ENCODE peak calls at places on chromosomes 3 and 15, in five cellular contexts. One of them, this sample, is unnamed.

GRCh38 chr15:72559781-72560180 is 85.7 kb downstream of the ARIH1 start:
- DNase-seq in neuronal stem cell: no peak
- DNase-seq in osteocyte: no peak
- DNase-seq in activated CD4-positive, alpha-beta T cell treated with anti-CD3 and anti-CD28 coated beads for 4 hours: no peak
- DNase-seq in mesothelial cell of epicardium: no peak
- DNase-seq in this sample: no peak

GRCh38 chr15:39698444-39699390 is 83.9 kb downstream of the FSIP1 start:
- DNase-seq in neuronal stem cell: no peak
- DNase-seq in osteocyte: no peak
- DNase-seq in activated CD4-positive, alpha-beta T cell treated with anti-CD3 and anti-CD28 coated beads for 4 hours: no peak
- DNase-seq in mesothelial cell of epicardium: no peak
- DNase-seq in this sample: peak; percentile 23

GRCh38 chr3:32603064-32603463 is 32.4 kb upstream of the DYNC1LI1 start:
- DNase-seq in neuronal stem cell: no peak
- DNase-seq in osteocyte: peak; percentile 67
- DNase-seq in activated CD4-positive, alpha-beta T cell treated with anti-CD3 and anti-CD28 coated beads for 4 hours: no peak
- DNase-seq in mesothelial cell of epicardium: no peak
- DNase-seq in this sample: no peak

GRCh38 chr3:71419369-71419768 is 164.2 kb downstream of the FOXP1 start:
- DNase-seq in neuronal stem cell: no peak
- DNase-seq in osteocyte: no peak
- DNase-seq in activated CD4-positive, alpha-beta T cell treated with anti-CD3 and anti-CD28 coated beads for 4 hours: no peak
- DNase-seq in mesothelial cell of epicardium: no peak
- DNase-seq in this sample: no peak

GRCh38 chr3:185818267-185818875 is 6.5 kb downstream of the IGF2BP2 start:
- DNase-seq in neuronal stem cell: no peak
- DNase-seq in osteocyte: no peak
- DNase-seq in activated CD4-positive, alpha-beta T cell treated with anti-CD3 and anti-CD28 coated beads for 4 hours: no peak
- DNase-seq in mesothelial cell of epicardium: no peak
- DNase-seq in this sample: no peak

GRCh38 chr15:101256756-101257155 is 4.9 kb upstream of the CHSY1 start:
- DNase-seq in neuronal stem cell: no peak
- DNase-seq in osteocyte: no peak
- DNase-seq in activated CD4-positive, alpha-beta T cell treated with anti-CD3 and anti-CD28 coated beads for 4 hours: no peak
- DNase-seq in mesothelial cell of epicardium: no peak
- DNase-seq in this sample: no peak

GRCh38 chr15:29034151-29034550 is 148.4 kb downstream of the APBA2 start:
- DNase-seq in neuronal stem cell: no peak
- DNase-seq in osteocyte: no peak
- DNase-seq in activated CD4-positive, alpha-beta T cell treated with anti-CD3 and anti-CD28 coated beads for 4 hours: no peak
- DNase-seq in mesothelial cell of epicardium: no peak
- DNase-seq in this sample: no peak

GRCh38 chr3:170840291-170840859 is 29.6 kb downstream of the RPL22L1 start:
- DNase-seq in neuronal stem cell: no peak
- DNase-seq in osteocyte: no peak
- DNase-seq in activated CD4-positive, alpha-beta T cell treated with anti-CD3 and anti-CD28 coated beads for 4 hours: no peak
- DNase-seq in mesothelial cell of epicardium: no peak
- DNase-seq in this sample: no peak

GRCh38 chr15:83559310-83559966 is 94.5 kb upstream of the ADAMTSL3 start:
- DNase-seq in neuronal stem cell: peak; percentile 61
- DNase-seq in osteocyte: no peak
- DNase-seq in activated CD4-positive, alpha-beta T cell treated with anti-CD3 and anti-CD28 coated beads for 4 hours: peak; percentile 17
- DNase-seq in mesothelial cell of epicardium: peak; percentile 62
- DNase-seq in this sample: peak; percentile 75

GRCh38 chr3:126777366-126777765 is 73.3 kb downstream of the CHCHD6 start:
- DNase-seq in neuronal stem cell: no peak
- DNase-seq in osteocyte: no peak
- DNase-seq in activated CD4-positive, alpha-beta T cell treated with anti-CD3 and anti-CD28 coated beads for 4 hours: no peak
- DNase-seq in mesothelial cell of epicardium: no peak
- DNase-seq in this sample: no peak

GRCh38 chr3:11188231-11188630 is 33.9 kb downstream of the HRH1 start:
- DNase-seq in neuronal stem cell: no peak
- DNase-seq in osteocyte: no peak
- DNase-seq in activated CD4-positive, alpha-beta T cell treated with anti-CD3 and anti-CD28 coated beads for 4 hours: no peak
- DNase-seq in mesothelial cell of epicardium: no peak
- DNase-seq in this sample: no peak

GRCh38 chr3:33128706-33129105 is 14.9 kb downstream of the CRTAP start:
- DNase-seq in neuronal stem cell: peak; percentile 40
- DNase-seq in osteocyte: peak; percentile 2
- DNase-seq in activated CD4-positive, alpha-beta T cell treated with anti-CD3 and anti-CD28 coated beads for 4 hours: no peak
- DNase-seq in mesothelial cell of epicardium: no peak
- DNase-seq in this sample: no peak

GRCh38 chr15:81155375-81156218 is 21.5 kb downstream of the CFAP161 start:
- DNase-seq in neuronal stem cell: no peak
- DNase-seq in osteocyte: no peak
- DNase-seq in activated CD4-positive, alpha-beta T cell treated with anti-CD3 and anti-CD28 coated beads for 4 hours: no peak
- DNase-seq in mesothelial cell of epicardium: no peak
- DNase-seq in this sample: peak; percentile 72

GRCh38 chr3:72756900-72757299 is 91.3 kb downstream of the SHQ1 start:
- DNase-seq in neuronal stem cell: no peak
- DNase-seq in osteocyte: no peak
- DNase-seq in activated CD4-positive, alpha-beta T cell treated with anti-CD3 and anti-CD28 coated beads for 4 hours: peak; percentile 13
- DNase-seq in mesothelial cell of epicardium: no peak
- DNase-seq in this sample: no peak

GRCh38 chr3:13198480-13198879 is 125.3 kb upstream of the IQSEC1 start:
- DNase-seq in neuronal stem cell: no peak
- DNase-seq in osteocyte: no peak
- DNase-seq in activated CD4-positive, alpha-beta T cell treated with anti-CD3 and anti-CD28 coated beads for 4 hours: no peak
- DNase-seq in mesothelial cell of epicardium: no peak
- DNase-seq in this sample: no peak

GRCh38 chr3:6551165-6551564 is 309.8 kb upstream of the GRM7 start:
- DNase-seq in neuronal stem cell: no peak
- DNase-seq in osteocyte: no peak
- DNase-seq in activated CD4-positive, alpha-beta T cell treated with anti-CD3 and anti-CD28 coated beads for 4 hours: no peak
- DNase-seq in mesothelial cell of epicardium: no peak
- DNase-seq in this sample: no peak

GRCh38 chr3:143348486-143349327 is 229.1 kb downstream of the CHST2 start:
- DNase-seq in neuronal stem cell: no peak
- DNase-seq in osteocyte: no peak
- DNase-seq in activated CD4-positive, alpha-beta T cell treated with anti-CD3 and anti-CD28 coated beads for 4 hours: no peak
- DNase-seq in mesothelial cell of epicardium: no peak
- DNase-seq in this sample: peak; percentile 39

GRCh38 chr15:101264911-101265641 is 12.2 kb downstream of the SELENOS start:
- DNase-seq in neuronal stem cell: no peak
- DNase-seq in osteocyte: no peak
- DNase-seq in activated CD4-positive, alpha-beta T cell treated with anti-CD3 and anti-CD28 coated beads for 4 hours: no peak
- DNase-seq in mesothelial cell of epicardium: no peak
- DNase-seq in this sample: no peak

GRCh38 chr3:35659808-35660207 is 20.5 kb downstream of the ARPP21 start:
- DNase-seq in neuronal stem cell: no peak
- DNase-seq in osteocyte: no peak
- DNase-seq in activated CD4-positive, alpha-beta T cell treated with anti-CD3 and anti-CD28 coated beads for 4 hours: no peak
- DNase-seq in mesothelial cell of epicardium: no peak
- DNase-seq in this sample: no peak

GRCh38 chr15:50906954-50907865 is 1.3 kb upstream of the AP4E1 start:
- DNase-seq in neuronal stem cell: no peak
- DNase-seq in osteocyte: no peak
- DNase-seq in activated CD4-positive, alpha-beta T cell treated with anti-CD3 and anti-CD28 coated beads for 4 hours: peak; percentile 77
- DNase-seq in mesothelial cell of epicardium: no peak
- DNase-seq in this sample: peak; percentile 12

This sample was measured in K562.